ENCODE peak calls at places on chromosome X, in five cellular contexts. C is lower lobe of right lung, Z is heart right ventricle, G is kidney, E is left lung. X is an unnamed sample.
A peak's percentile ranks its signal among the peaks of the same experiment; 100 is the strongest.

GRCh38 chrX:37454537-37455285 is 105.5 kb downstream of the PRRG1 start:
- DNase-seq in E (no peak), C (no peak), Z (no peak), G (no peak), X (no peak)

GRCh38 chrX:107970073-107970472 is 12.1 kb downstream of the TEX13B start:
- DNase-seq in E (no peak), G (no peak), C (no peak), Z (no peak), X (no peak)

GRCh38 chrX:132592880-132593279 is 104.0 kb upstream of the MBNL3 start:
- DNase-seq in Z (no peak), E (no peak), C (no peak), G (no peak), X (no peak)

GRCh38 chrX:71515039-71515398 is 17.9 kb upstream of the OGT start:
- DNase-seq in E (no peak), C (no peak), Z (peak; percentile 34), G (no peak), X (no peak)

GRCh38 chrX:132119821-132120220 is 8.0 kb downstream of the FRMD7 start:
- DNase-seq in C (no peak), E (no peak), Z (no peak), G (no peak), X (no peak)

GRCh38 chrX:115226929-115227328 is 7.0 kb downstream of the LRCH2 start:
- DNase-seq in C (no peak), Z (no peak), G (no peak), E (no peak), X (no peak)

GRCh38 chrX:46628406-46629371 is 55.1 kb downstream of the CHST7 start:
- DNase-seq in Z (peak; percentile 25), G (no peak), E (peak; percentile 46), C (peak; percentile 51), X (no peak)

GRCh38 chrX:21374994-21375794 is 976 bp downstream of the CNKSR2 start:
- DNase-seq in Z (no peak), G (peak; percentile 68), C (peak; percentile 32), E (no peak), X (no peak)

GRCh38 chrX:37926700-37927099 is 79.3 kb upstream of the DYNLT3 start:
- DNase-seq in E (no peak), Z (no peak), G (no peak), C (no peak), X (no peak)

GRCh38 chrX:119605398-119605738 is 856 bp downstream of the NKRF start:
- DNase-seq in Z (peak; percentile 7), E (peak; percentile 39), G (peak; percentile 81), C (no peak), X (no peak)

GRCh38 chrX:68830486-68831404 is 1.9 kb downstream of the EFNB1 start:
- DNase-seq in G (no peak), E (no peak), C (no peak), Z (no peak), X (no peak)
- H3K27ac ChIP-seq in G (peak overlapping the region; percentile 43), E (peak overlapping the region; percentile 76), C (peak overlapping the region; percentile 89), Z (peak overlapping the region; percentile 87), X (no peak overlapping the region)

GRCh38 chrX:10617964-10618342 is 2.4 kb downstream of the MID1 start:
- DNase-seq in C (no peak), Z (no peak), E (no peak), G (no peak), X (no peak)
- H3K4me3 ChIP-seq in C (peak overlapping the region; percentile 60), Z (peak overlapping the region; percentile 67), E (no peak overlapping the region), G (peak overlapping the region; percentile 79), X (no peak overlapping the region)

GRCh38 chrX:78303086-78303485 is 24.3 kb downstream of the CYSLTR1 start:
- DNase-seq in G (no peak), Z (no peak), E (no peak), C (no peak), X (no peak)
- H3K4me1 ChIP-seq in G (no peaks in the 10 kb centered on the region), Z (no peaks in the 10 kb centered on the region), E (no peaks in the 10 kb centered on the region), C (no peaks in the 10 kb centered on the region), X (no peaks in the 10 kb centered on the region)

GRCh38 chrX:145865082-145865481 is 47.5 kb downstream of the SLITRK2 start:
- DNase-seq in E (no peak), C (no peak), G (no peak), Z (no peak), X (no peak)
- H3K27ac ChIP-seq in E (no peak overlapping the region), C (no peak overlapping the region), G (no peak overlapping the region), Z (no peak overlapping the region), X (no peak overlapping the region)

GRCh38 chrX:103793541-103793932 is 16.9 kb downstream of the PLP1 start:
- DNase-seq in G (no peak), Z (no peak), E (no peak), C (no peak), X (no peak)
- H3K4me3 ChIP-seq in G (no peak overlapping the region), Z (no peak overlapping the region), E (no peak overlapping the region), C (no peak overlapping the region), X (no peak overlapping the region)

DNA sequence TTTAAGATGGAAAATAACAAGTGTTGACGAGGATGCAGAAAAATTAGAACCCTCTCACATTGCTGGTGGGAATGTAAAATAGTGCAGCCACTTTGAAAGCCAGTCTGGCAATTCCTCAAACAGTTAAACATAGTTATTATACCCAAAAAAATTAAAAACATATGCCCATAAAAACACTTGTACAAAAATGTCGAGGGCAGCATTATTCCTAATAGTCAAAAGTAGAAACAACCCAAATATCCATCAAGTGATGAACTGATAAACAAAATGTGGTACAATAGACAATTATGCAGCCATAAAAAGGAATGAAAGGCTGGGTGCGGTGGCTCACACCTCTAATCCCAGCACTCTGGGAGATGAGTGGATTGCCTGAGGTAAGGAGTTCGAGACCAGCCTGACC is 6.3 kb downstream of the IDS start:
- DNase-seq in E (no peak), Z (no peak), C (no peak), G (no peak), X (no peak)
- H3K4me1 ChIP-seq in E (no peaks in the 10 kb centered on the region), Z (peaks cover 15% of the 10 kb centered on the region), C (no peaks in the 10 kb centered on the region), G (no peaks in the 10 kb centered on the region), X (peaks cover 2% of the 10 kb centered on the region)

X was measured in effector memory CD4-positive, alpha-beta T cell.